ENCODE peak calls at places on chromosomes 4 and X, in nine cellular contexts. U is MM.1S, W is transverse colon, J is colonic mucosa, A is hepatocyte, K is kidney, S is ascending aorta, B is cardiac muscle cell, F is K562. G is an unnamed sample. For H3K36me3, the result is how much of the 10 kb centered on the place peaks cover.

GRCh38 chr4:106365613-106366012 is 3.0 kb downstream of the GIMD1 start:
- DNase-seq in S (peak), A (peak), B (peak), U (no peak), F (peak), W (no peak), K (no peak), J (no peak), G (no peak)

GRCh38 chr4:48651869-48652447 is 128.1 kb downstream of the FRYL start:
- DNase-seq in B (no peak), A (no peak), U (no peak), K (no peak), S (no peak), J (no peak), F (no peak), W (no peak), G (no peak)

GRCh38 chrX:39309018-39309620 is 507.9 kb downstream of the MID1IP1 start:
- DNase-seq in B (no peak), S (no peak), F (no peak), W (no peak), K (no peak), U (no peak), J (no peak), A (peak), G (no peak)

GRCh38 chrX:77945910-77946309 is 23.5 kb downstream of the PGAM4 start:
- DNase-seq in U (no peak), F (no peak), J (no peak), K (no peak), W (no peak), A (no peak), B (no peak), S (no peak), G (no peak)

GRCh38 chrX:153864561-153865320 is 21.2 kb downstream of the L1CAM start:
- DNase-seq in K (peak), S (peak), J (no peak), B (no peak), F (no peak), W (no peak), A (no peak), U (no peak), G (no peak)

GRCh38 chrX:154409222-154409871 is at the start of gene DNASE1L1:
- DNase-seq in K (peak), U (peak), A (peak), F (peak), S (peak), B (peak), J (peak), W (peak), G (peak)

GRCh38 chrX:46860536-46860935 is 23.7 kb downstream of the RP2 start:
- DNase-seq in W (no peak), K (no peak), S (no peak), B (no peak), J (no peak), F (no peak), A (no peak), U (no peak), G (no peak)

GRCh38 chrX:154028502-154029184 is 8.9 kb upstream of the IRAK1 start:
- DNase-seq in U (no peak), B (no peak), J (peak), S (no peak), F (no peak), A (no peak), W (peak), K (no peak), G (no peak)

GRCh38 chr4:77818077-77818666 is 996 bp downstream of the CNOT6L start:
- DNase-seq in K (peak), W (peak), B (peak), U (peak), J (peak), S (peak), F (peak), A (peak), G (peak)

GRCh38 chrX:110070970-110071369 is 68.1 kb downstream of the TMEM164 start:
- DNase-seq in F (no peak), W (no peak), B (no peak), U (no peak), K (no peak), S (no peak), A (no peak), J (no peak), G (no peak)

GRCh38 chr4:140790765-140791164 is 34.6 kb upstream of the TBC1D9 start:
- DNase-seq in W (peak), U (peak), F (no peak), A (no peak), J (peak), K (no peak), S (peak), B (no peak), G (no peak)

GRCh38 chr4:88003261-88003660 is 4.2 kb upstream of the PKD2 start:
- DNase-seq in J (no peak), F (no peak), A (no peak), W (no peak), B (no peak), S (no peak), U (no peak), K (no peak), G (no peak)

GRCh38 chrX:9765737-9766098 is at the start of gene GPR143:
- DNase-seq in W (no peak), A (no peak), F (no peak), J (no peak), K (no peak), B (no peak), U (no peak), S (no peak), G (no peak)

GRCh38 chr4:178198691-178199090 is 756.5 kb upstream of the AGA start:
- DNase-seq in S (no peak), J (no peak), B (peak), F (no peak), K (no peak), A (no peak), W (no peak), U (no peak), G (no peak)

GRCh38 chr4:165682621-165683020 is 190.4 kb upstream of the TLL1 start:
- DNase-seq in K (no peak), W (no peak), F (no peak), B (no peak), U (no peak), S (no peak), A (no peak), J (no peak), G (no peak)

GRCh38 chr4:123235431-123235830 is 161.2 kb upstream of the SPRY1 start:
- DNase-seq in B (peak), A (no peak), S (no peak), W (no peak), U (no peak), J (no peak), F (no peak), K (no peak), G (no peak)

GRCh38 chr4:110705440-110705782 is 82.5 kb upstream of the PITX2 start:
- DNase-seq in K (no peak), J (no peak), F (no peak), S (no peak), B (no peak), W (no peak), A (no peak), U (no peak), G (no peak)
- H3K27ac ChIP-seq in K (no peak), J (no peak), F (no peak), S (no peak), B (no peak), W (no peak), A (no peak), U (no peak), G (no peak)

GRCh38 chr4:41269682-41270081 is 13.0 kb downstream of the UCHL1 start:
- DNase-seq in B (no peak), A (no peak), S (no peak), U (no peak), W (no peak), K (no peak), J (no peak), F (no peak), G (no peak)

GRCh38 chr4:41268721-41269517 is 12.2 kb downstream of the UCHL1 start:
- DNase-seq in J (no peak), U (no peak), B (no peak), A (no peak), S (no peak), K (no peak), F (no peak), W (no peak), G (no peak)

GRCh38 chr4:41264212-41264611 is 7.5 kb downstream of the UCHL1 start:
- DNase-seq in J (no peak), U (no peak), F (no peak), S (no peak), K (no peak), B (no peak), A (no peak), W (no peak), G (peak)

GRCh38 chr4:41262198-41262597 is 5.5 kb downstream of the UCHL1 start:
- DNase-seq in W (no peak), J (no peak), K (no peak), F (no peak), B (no peak), S (no peak), U (no peak), A (no peak), G (no peak)

DNA sequence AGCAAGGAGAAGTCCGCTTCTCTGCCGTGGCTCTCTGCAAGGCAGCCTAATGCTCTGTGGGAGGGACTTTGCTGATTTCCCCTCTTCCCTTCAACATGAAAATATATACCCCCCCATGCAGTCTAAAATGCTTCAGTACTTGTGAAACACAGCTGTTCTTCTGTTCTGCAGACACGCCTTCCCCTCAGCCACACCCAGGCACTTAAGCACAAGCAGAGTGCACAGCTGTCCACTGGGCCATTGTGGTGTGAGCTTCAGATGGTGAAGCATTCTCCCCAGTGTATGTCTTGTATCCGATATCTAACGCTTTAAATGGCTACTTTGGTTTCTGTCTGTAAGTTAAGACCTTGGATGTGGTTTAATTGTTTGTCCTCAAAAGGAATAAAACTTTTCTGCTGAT is 11.3 kb downstream of the UCHL1 start:
- DNase-seq in W (peak), K (no peak), J (no peak), A (no peak), B (no peak), S (no peak), U (no peak), F (no peak), G (peak)
- H3K36me3 ChIP-seq in W (under half), K (under half), J (under half), A (under half), B (under half), S (under half), U (under half), F (under half), G (under half)

DNA sequence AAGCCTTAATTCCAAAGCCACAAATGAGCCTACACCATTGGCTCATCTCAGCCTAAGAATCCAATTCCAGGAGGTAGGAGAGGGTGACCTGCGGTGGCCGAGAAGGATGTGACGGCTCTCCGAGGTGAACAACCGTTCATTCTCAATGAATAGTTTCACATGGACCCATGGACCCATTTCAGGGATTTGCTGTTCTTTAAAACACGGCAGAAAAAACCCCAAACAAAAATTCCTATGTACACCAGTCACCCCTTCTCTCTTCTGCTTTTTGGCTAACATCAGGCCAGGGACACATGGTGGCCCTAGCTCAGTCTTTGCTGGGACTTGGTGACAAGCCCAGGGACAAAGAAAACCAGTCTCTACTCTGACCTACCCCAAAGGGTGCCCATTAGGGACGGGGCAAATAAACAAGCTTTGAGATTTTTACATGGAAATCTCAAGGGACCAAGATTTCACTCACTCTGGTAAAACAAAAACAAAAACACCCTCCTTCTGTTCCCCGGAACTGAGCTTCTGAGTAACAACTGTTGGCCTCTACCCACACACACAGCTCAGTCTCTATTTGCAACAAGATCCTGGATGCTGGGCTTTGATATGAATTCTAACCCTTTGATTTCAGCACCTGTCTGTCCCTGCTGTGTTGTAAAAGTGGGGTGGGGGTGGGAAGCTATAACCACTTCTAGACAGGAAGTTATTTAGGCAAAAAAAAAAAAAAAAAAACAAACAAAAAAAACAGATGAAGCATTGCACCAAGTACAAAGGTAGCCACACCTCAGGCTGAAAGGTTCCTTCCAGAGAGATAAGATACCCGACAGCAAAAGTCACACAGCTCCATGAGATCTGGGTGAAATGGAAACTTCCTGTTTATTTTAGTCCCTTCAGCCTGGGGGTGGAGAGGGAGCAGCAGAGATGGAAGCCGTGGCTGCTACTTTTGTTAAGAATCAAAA is 49.0 kb downstream of the DDX3X start:
- DNase-seq in B (no peak), U (no peak), A (peak), K (no peak), W (peak), S (no peak), J (peak), F (peak), G (no peak)
- H3K27ac ChIP-seq in B (no peak), U (no peak), A (peak), K (no peak), W (peak), S (no peak), J (peak), F (peak), G (no peak)

GRCh38 chr4:84684361-84684760 is 101.4 kb downstream of the CDS1 start:
- DNase-seq in S (no peak), U (no peak), K (no peak), A (no peak), J (no peak), B (no peak), W (no peak), F (no peak), G (no peak)
- H3K36me3 ChIP-seq in S (under half), U (under half), K (under half), A (under half), J (under half), B (under half), W (under half), F (under half), G (half or more)

DNA sequence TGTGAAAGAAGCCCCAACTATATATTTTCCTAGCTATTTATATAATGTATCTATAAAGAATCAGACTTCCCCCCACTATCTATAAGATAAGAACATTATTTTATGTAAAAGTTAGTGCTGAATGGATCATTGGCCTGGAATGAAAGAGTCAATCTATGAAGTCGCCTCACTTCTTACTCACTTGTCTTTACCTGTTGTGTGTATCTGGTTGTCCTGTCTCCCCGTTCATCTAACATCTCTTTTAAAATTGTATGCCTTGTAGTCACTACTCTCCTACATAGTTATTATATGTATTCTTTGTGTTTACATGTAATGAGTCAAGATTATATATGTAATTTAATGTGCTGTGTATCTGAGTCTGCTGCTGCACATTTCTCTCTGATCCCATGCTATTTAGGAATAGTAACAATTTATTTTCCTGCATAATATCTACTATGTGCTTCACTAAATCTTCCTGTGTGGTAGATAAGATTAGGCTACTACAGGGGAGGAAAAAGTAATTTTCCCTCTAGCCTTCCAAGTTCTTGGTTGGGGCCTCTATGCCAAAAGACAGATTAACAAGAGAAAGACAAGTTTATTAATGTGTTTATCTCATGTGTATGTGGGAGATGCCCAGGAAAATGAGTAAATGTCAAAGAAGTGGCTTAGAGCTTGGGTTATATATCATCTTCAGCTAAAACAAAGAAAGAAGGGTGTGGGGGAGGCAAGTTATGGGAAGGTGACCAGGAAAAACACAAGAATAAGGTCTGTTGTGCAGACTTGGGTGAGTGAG is 77.6 kb upstream of the FRMPD4 start:
- DNase-seq in B (no peak), A (no peak), U (no peak), W (no peak), F (no peak), K (no peak), S (no peak), J (no peak), G (no peak)
- H3K27ac ChIP-seq in B (no peak), A (no peak), U (no peak), W (no peak), F (no peak), K (no peak), S (no peak), J (no peak), G (no peak)

GRCh38 chr4:7780751-7781348 is 158.8 kb downstream of the AFAP1 start:
- DNase-seq in U (no peak), S (no peak), A (no peak), K (no peak), W (no peak), B (no peak), J (no peak), F (no peak), G (no peak)

GRCh38 chr4:7781361-7781760 is 158.3 kb downstream of the AFAP1 start:
- DNase-seq in K (peak), A (no peak), U (no peak), J (no peak), S (no peak), F (peak), B (peak), W (no peak), G (no peak)

GRCh38 chr4:7782783-7783182 is 156.9 kb downstream of the AFAP1 start:
- DNase-seq in K (no peak), F (no peak), U (no peak), W (no peak), J (no peak), B (no peak), A (no peak), S (no peak), G (no peak)

GRCh38 chr4:7783560-7783959 is 156.1 kb downstream of the AFAP1 start:
- DNase-seq in F (no peak), K (no peak), A (no peak), S (no peak), U (no peak), B (no peak), W (peak), J (peak), G (no peak)

DNA sequence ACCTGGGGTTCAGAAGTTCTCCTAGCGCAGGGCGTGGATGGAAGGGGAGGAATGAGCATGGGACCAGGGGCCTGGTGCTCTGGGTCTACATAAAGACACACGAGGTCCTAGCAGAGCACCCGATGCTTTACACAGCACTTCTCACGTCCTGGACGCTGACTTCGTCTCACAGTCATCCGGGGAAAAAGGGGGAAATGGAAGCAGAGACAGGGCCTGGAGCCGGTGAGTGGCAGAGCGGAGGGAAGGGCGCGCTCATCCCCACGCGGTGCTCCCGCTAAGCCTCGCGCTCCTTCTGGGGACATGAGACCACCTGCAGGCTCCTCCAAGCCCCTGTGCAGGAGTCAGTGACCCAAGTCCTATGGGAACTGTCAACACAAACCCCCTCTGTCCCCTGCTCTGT is 157.7 kb downstream of the AFAP1 start:
- DNase-seq in U (no peak), A (no peak), B (no peak), S (no peak), J (no peak), K (peak), F (no peak), W (no peak), G (no peak)
- H3K36me3 ChIP-seq in U (under half), A (under half), B (under half), S (under half), J (under half), K (under half), F (under half), W (under half), G (under half)

GRCh38 chr4:139522457-139522856 is 33.6 kb downstream of the SETD7 start:
- DNase-seq in S (no peak), U (no peak), B (no peak), A (no peak), W (no peak), K (no peak), J (no peak), F (no peak), G (peak)
- H3K27ac ChIP-seq in S (no peak), U (no peak), B (no peak), A (no peak), W (no peak), K (no peak), J (no peak), F (no peak), G (no peak)